ENCODE peak calls at places on chromosome 14, in four cellular contexts. One of them, this sample, is unnamed.

GRCh38 chr14:99460793-99461192 is 19.9 kb downstream of the SETD3 start:
- DNase-seq in glomerular endothelial cell: no peak
- DNase-seq in aorta: no peak
- DNase-seq in tibial artery: no peak
- DNase-seq in this sample: no peak

GRCh38 chr14:106518054-106518943 is 991.9 kb downstream of the TMEM121 start:
- DNase-seq in aorta: peak
- DNase-seq in glomerular endothelial cell: no peak
- DNase-seq in tibial artery: no peak
- DNase-seq in this sample: no peak

GRCh38 chr14:79551591-79551990 is 659.7 kb downstream of the DIO2 start:
- DNase-seq in tibial artery: no peak
- DNase-seq in aorta: no peak
- DNase-seq in glomerular endothelial cell: no peak
- DNase-seq in this sample: no peak

GRCh38 chr14:104735830-104736642 is 12.0 kb downstream of the ADSS1 start:
- DNase-seq in glomerular endothelial cell: peak
- DNase-seq in aorta: peak
- DNase-seq in tibial artery: peak
- DNase-seq in this sample: no peak

GRCh38 chr14:61260939-61261776 is 20.0 kb downstream of the TMEM30B start:
- DNase-seq in aorta: peak
- DNase-seq in tibial artery: no peak
- DNase-seq in glomerular endothelial cell: no peak
- DNase-seq in this sample: peak

GRCh38 chr14:79018846-79019245 is 848.7 kb downstream of the NRXN3 start:
- DNase-seq in aorta: no peak
- DNase-seq in glomerular endothelial cell: no peak
- DNase-seq in tibial artery: no peak
- DNase-seq in this sample: no peak

GRCh38 chr14:103696466-103697071 is 18.7 kb downstream of the XRCC3 start:
- DNase-seq in glomerular endothelial cell: no peak
- DNase-seq in tibial artery: no peak
- DNase-seq in aorta: no peak
- DNase-seq in this sample: no peak

GRCh38 chr14:77085538-77085937 is 12.5 kb upstream of the CIPC start:
- DNase-seq in glomerular endothelial cell: no peak
- DNase-seq in aorta: no peak
- DNase-seq in tibial artery: no peak
- DNase-seq in this sample: no peak

GRCh38 chr14:101253948-101254347 is 307.3 kb upstream of the DIO3 start:
- DNase-seq in tibial artery: no peak
- DNase-seq in aorta: no peak
- DNase-seq in glomerular endothelial cell: no peak
- DNase-seq in this sample: no peak

GRCh38 chr14:104253223-104253822 is 114.9 kb downstream of the KIF26A start:
- DNase-seq in tibial artery: no peak
- DNase-seq in aorta: no peak
- DNase-seq in glomerular endothelial cell: no peak
- DNase-seq in this sample: no peak

GRCh38 chr14:52700701-52701172 is 5.4 kb upstream of the ERO1A start:
- DNase-seq in glomerular endothelial cell: no peak
- DNase-seq in tibial artery: no peak
- DNase-seq in aorta: no peak
- DNase-seq in this sample: no peak

GRCh38 chr14:102234331-102235264 is 70.4 kb downstream of the MOK start:
- DNase-seq in glomerular endothelial cell: no peak
- DNase-seq in aorta: no peak
- DNase-seq in tibial artery: no peak
- DNase-seq in this sample: no peak

GRCh38 chr14:62029569-62029924 is 267.3 kb downstream of the SNAPC1 start:
- DNase-seq in tibial artery: no peak
- DNase-seq in aorta: no peak
- DNase-seq in glomerular endothelial cell: no peak
- DNase-seq in this sample: no peak

This sample was measured in amniotic stem cell.